ENCODE peak calls at places on chromosomes 12 and 14, in six cellular contexts. One of them, this sample, is unnamed.

GRCh38 chr14:59768855-59769254 is 101.7 kb downstream of the RTN1 start:
- DNase-seq in islet precursor cell: no peak
- DNase-seq in CD4-positive, alpha-beta memory T cell: no peak
- DNase-seq in heart right ventricle: no peak
- DNase-seq in heart left ventricle: no peak
- DNase-seq in keratinocyte: no peak
- DNase-seq in this sample: no peak

GRCh38 chr14:67260965-67261364 is 19.7 kb downstream of the PALS1 start:
- DNase-seq in heart right ventricle: no peak
- DNase-seq in heart left ventricle: no peak
- DNase-seq in CD4-positive, alpha-beta memory T cell: no peak
- DNase-seq in keratinocyte: no peak
- DNase-seq in islet precursor cell: no peak
- DNase-seq in this sample: no peak

GRCh38 chr14:102034301-102034700 is 52.5 kb downstream of the HSP90AA1 start:
- DNase-seq in CD4-positive, alpha-beta memory T cell: no peak
- DNase-seq in heart left ventricle: no peak
- DNase-seq in keratinocyte: no peak
- DNase-seq in heart right ventricle: no peak
- DNase-seq in islet precursor cell: no peak
- DNase-seq in this sample: no peak

GRCh38 chr14:26765768-26766550 is 168.1 kb upstream of the NOVA1 start:
- DNase-seq in heart left ventricle: peak
- DNase-seq in keratinocyte: no peak
- DNase-seq in islet precursor cell: peak
- DNase-seq in heart right ventricle: peak
- DNase-seq in CD4-positive, alpha-beta memory T cell: no peak
- DNase-seq in this sample: peak

GRCh38 chr14:72033331-72033730 is 101.1 kb downstream of the RGS6 start:
- DNase-seq in keratinocyte: no peak
- DNase-seq in islet precursor cell: no peak
- DNase-seq in heart left ventricle: no peak
- DNase-seq in CD4-positive, alpha-beta memory T cell: no peak
- DNase-seq in heart right ventricle: no peak
- DNase-seq in this sample: no peak

GRCh38 chr14:65210118-65210826 is 108.0 kb upstream of the MAX start:
- DNase-seq in islet precursor cell: peak
- DNase-seq in CD4-positive, alpha-beta memory T cell: no peak
- DNase-seq in heart right ventricle: no peak
- DNase-seq in heart left ventricle: no peak
- DNase-seq in keratinocyte: no peak
- DNase-seq in this sample: no peak

GRCh38 chr12:17591113-17591512 is 498.9 kb downstream of the RERGL start:
- DNase-seq in CD4-positive, alpha-beta memory T cell: no peak
- DNase-seq in islet precursor cell: no peak
- DNase-seq in keratinocyte: no peak
- DNase-seq in heart right ventricle: no peak
- DNase-seq in heart left ventricle: no peak
- DNase-seq in this sample: no peak

GRCh38 chr14:68734231-68734732 is 58.6 kb downstream of the ZFP36L1 start:
- DNase-seq in keratinocyte: no peak
- DNase-seq in heart right ventricle: no peak
- DNase-seq in islet precursor cell: no peak
- DNase-seq in heart left ventricle: no peak
- DNase-seq in CD4-positive, alpha-beta memory T cell: peak
- DNase-seq in this sample: no peak

GRCh38 chr12:80862606-80863005 is 75.1 kb downstream of the LIN7A start:
- DNase-seq in islet precursor cell: no peak
- DNase-seq in CD4-positive, alpha-beta memory T cell: no peak
- DNase-seq in heart right ventricle: no peak
- DNase-seq in keratinocyte: no peak
- DNase-seq in heart left ventricle: no peak
- DNase-seq in this sample: no peak

GRCh38 chr14:65438266-65438933 is 25.9 kb downstream of the FUT8 start:
- DNase-seq in islet precursor cell: no peak
- DNase-seq in heart right ventricle: no peak
- DNase-seq in heart left ventricle: no peak
- DNase-seq in CD4-positive, alpha-beta memory T cell: no peak
- DNase-seq in keratinocyte: no peak
- DNase-seq in this sample: no peak

GRCh38 chr12:68236421-68237059 is 10.9 kb upstream of the IL26 start:
- DNase-seq in heart left ventricle: no peak
- DNase-seq in CD4-positive, alpha-beta memory T cell: peak
- DNase-seq in islet precursor cell: no peak
- DNase-seq in heart right ventricle: no peak
- DNase-seq in keratinocyte: no peak
- DNase-seq in this sample: no peak

GRCh38 chr12:54311091-54311490 is 10.3 kb upstream of the NFE2 start:
- DNase-seq in keratinocyte: no peak
- DNase-seq in islet precursor cell: no peak
- DNase-seq in heart left ventricle: no peak
- DNase-seq in CD4-positive, alpha-beta memory T cell: no peak
- DNase-seq in heart right ventricle: no peak
- DNase-seq in this sample: no peak

GRCh38 chr12:98295681-98296080 is 219.7 kb upstream of the TMPO start:
- DNase-seq in heart right ventricle: no peak
- DNase-seq in CD4-positive, alpha-beta memory T cell: no peak
- DNase-seq in keratinocyte: no peak
- DNase-seq in heart left ventricle: no peak
- DNase-seq in islet precursor cell: no peak
- DNase-seq in this sample: no peak

GRCh38 chr12:108854453-108855283 is 2.7 kb downstream of the SSH1 start:
- DNase-seq in heart right ventricle: peak
- DNase-seq in heart left ventricle: peak
- DNase-seq in keratinocyte: no peak
- DNase-seq in islet precursor cell: peak
- DNase-seq in CD4-positive, alpha-beta memory T cell: no peak
- DNase-seq in this sample: peak

GRCh38 chr12:24573621-24574020 is 375.3 kb downstream of the BCAT1 start:
- DNase-seq in CD4-positive, alpha-beta memory T cell: no peak
- DNase-seq in keratinocyte: no peak
- DNase-seq in heart right ventricle: no peak
- DNase-seq in islet precursor cell: no peak
- DNase-seq in heart left ventricle: no peak
- DNase-seq in this sample: no peak

GRCh38 chr14:90780519-90780918 is 35.7 kb downstream of the TTC7B start:
- DNase-seq in islet precursor cell: peak
- DNase-seq in CD4-positive, alpha-beta memory T cell: no peak
- DNase-seq in heart right ventricle: no peak
- DNase-seq in keratinocyte: no peak
- DNase-seq in heart left ventricle: no peak
- DNase-seq in this sample: no peak

GRCh38 chr12:18382486-18382885 is 121.2 kb downstream of the PIK3C2G start:
- DNase-seq in heart left ventricle: no peak
- DNase-seq in islet precursor cell: no peak
- DNase-seq in keratinocyte: no peak
- DNase-seq in heart right ventricle: no peak
- DNase-seq in CD4-positive, alpha-beta memory T cell: no peak
- DNase-seq in this sample: no peak

GRCh38 chr14:24506443-24506842 is 1.6 kb downstream of the CMA1 start:
- DNase-seq in CD4-positive, alpha-beta memory T cell: no peak
- DNase-seq in islet precursor cell: no peak
- DNase-seq in heart left ventricle: no peak
- DNase-seq in keratinocyte: no peak
- DNase-seq in heart right ventricle: no peak
- DNase-seq in this sample: no peak

GRCh38 chr12:131063427-131063826 is 109.7 kb downstream of the ADGRD1 start:
- DNase-seq in heart left ventricle: no peak
- DNase-seq in heart right ventricle: no peak
- DNase-seq in keratinocyte: no peak
- DNase-seq in CD4-positive, alpha-beta memory T cell: no peak
- DNase-seq in islet precursor cell: no peak
- DNase-seq in this sample: no peak

GRCh38 chr12:116454076-116454475 is 105.1 kb upstream of the MAP1LC3B2 start:
- DNase-seq in heart left ventricle: no peak
- DNase-seq in keratinocyte: no peak
- DNase-seq in heart right ventricle: no peak
- DNase-seq in islet precursor cell: no peak
- DNase-seq in CD4-positive, alpha-beta memory T cell: no peak
- DNase-seq in this sample: no peak